ENCODE peak calls at places on chromosomes 11 and 22, in seven cellular contexts. One of them, this sample, is unnamed.

GRCh38 chr11:48029686-48030279 is 49.4 kb downstream of the PTPRJ start:
- DNase-seq in SK-N-SH: peak; percentile 47
- DNase-seq in GM12891: no peak
- DNase-seq in K562: no peak
- DNase-seq in H1: no peak
- DNase-seq in HepG2: no peak
- DNase-seq in GM12878: no peak
- DNase-seq in this sample: no peak

GRCh38 chr11:69984457-69985261 is 93.5 kb upstream of the ANO1 start:
- DNase-seq in SK-N-SH: no peak
- DNase-seq in GM12891: no peak
- DNase-seq in K562: no peak
- DNase-seq in H1: no peak
- DNase-seq in HepG2: no peak
- DNase-seq in GM12878: no peak
- DNase-seq in this sample: no peak

GRCh38 chr22:41603873-41604332 is 14.3 kb upstream of the PMM1 start:
- DNase-seq in SK-N-SH: no peak
- DNase-seq in GM12891: peak; percentile 54
- DNase-seq in K562: peak; percentile 89
- DNase-seq in H1: no peak
- DNase-seq in HepG2: no peak
- DNase-seq in GM12878: peak; percentile 91
- DNase-seq in this sample: peak; percentile 47

GRCh38 chr11:120819003-120819402 is 204.9 kb upstream of the TBCEL start:
- DNase-seq in SK-N-SH: no peak
- DNase-seq in GM12891: no peak
- DNase-seq in K562: no peak
- DNase-seq in H1: no peak
- DNase-seq in HepG2: peak; percentile 14
- DNase-seq in GM12878: no peak
- DNase-seq in this sample: no peak

GRCh38 chr22:32325416-32325801 is 32.3 kb upstream of the RFPL3 start:
- DNase-seq in SK-N-SH: peak; percentile 78
- DNase-seq in GM12891: no peak
- DNase-seq in K562: peak; percentile 12
- DNase-seq in H1: no peak
- DNase-seq in HepG2: no peak
- DNase-seq in GM12878: no peak
- DNase-seq in this sample: no peak

GRCh38 chr11:105609832-105610781 is at the start of gene GRIA4:
- DNase-seq in SK-N-SH: peak; percentile 79
- DNase-seq in GM12891: no peak
- DNase-seq in K562: no peak
- DNase-seq in H1: no peak
- DNase-seq in HepG2: no peak
- DNase-seq in GM12878: no peak
- DNase-seq in this sample: no peak

GRCh38 chr22:46652081-46652929 is 32.1 kb downstream of the GRAMD4 start:
- DNase-seq in SK-N-SH: no peak
- DNase-seq in GM12891: no peak
- DNase-seq in K562: peak; percentile 66
- DNase-seq in H1: no peak
- DNase-seq in HepG2: peak; percentile 91
- DNase-seq in GM12878: no peak
- DNase-seq in this sample: no peak

GRCh38 chr22:48825802-48826520 is 1001.7 kb downstream of the BRD1 start:
- DNase-seq in SK-N-SH: no peak
- DNase-seq in GM12891: no peak
- DNase-seq in K562: no peak
- DNase-seq in H1: no peak
- DNase-seq in HepG2: no peak
- DNase-seq in GM12878: no peak
- DNase-seq in this sample: no peak

DNA sequence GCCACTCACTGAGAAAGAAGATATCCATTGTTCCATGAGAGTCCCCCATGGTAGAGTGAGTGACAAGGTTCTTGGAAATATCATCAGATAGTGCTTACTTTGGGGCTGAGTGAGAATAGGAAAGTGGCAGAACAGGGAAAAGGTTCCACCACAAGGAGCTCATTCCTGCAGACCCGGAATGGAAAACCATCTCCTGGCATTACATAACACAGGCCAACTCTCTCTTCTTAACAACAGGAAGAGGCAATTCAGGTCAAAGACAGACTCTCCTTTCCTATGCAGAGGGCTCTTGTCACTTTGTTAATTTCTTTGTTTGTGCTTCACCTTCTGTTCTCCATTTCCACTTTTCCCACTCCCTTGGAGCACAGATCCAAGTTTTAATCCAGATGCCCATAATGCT is 259.7 kb downstream of the KIRREL3 start:
- DNase-seq in SK-N-SH: no peak
- DNase-seq in GM12891: no peak
- DNase-seq in K562: no peak
- DNase-seq in H1: no peak
- DNase-seq in HepG2: no peak
- DNase-seq in GM12878: no peak
- DNase-seq in this sample: no peak
- TF ChIP-seq TAF1 in SK-N-SH: no peak
- TF ChIP-seq TAF1 in GM12891: no peak
- TF ChIP-seq TAF1 in K562: no peak
- TF ChIP-seq TAF1 in H1: no peak
- TF ChIP-seq TAF1 in HepG2: no peak
- TF ChIP-seq TAF1 in GM12878: no peak
- TF ChIP-seq TAF1 in this sample: no peak

GRCh38 chr11:106986261-106986660 is 32.0 kb downstream of the GUCY1A2 start:
- DNase-seq in SK-N-SH: no peak
- DNase-seq in GM12891: no peak
- DNase-seq in K562: no peak
- DNase-seq in H1: no peak
- DNase-seq in HepG2: no peak
- DNase-seq in GM12878: no peak
- DNase-seq in this sample: no peak
- TF ChIP-seq TAF1 in SK-N-SH: no peak
- TF ChIP-seq TAF1 in GM12891: no peak
- TF ChIP-seq TAF1 in K562: no peak
- TF ChIP-seq TAF1 in H1: no peak
- TF ChIP-seq TAF1 in HepG2: no peak
- TF ChIP-seq TAF1 in GM12878: no peak
- TF ChIP-seq TAF1 in this sample: no peak

DNA sequence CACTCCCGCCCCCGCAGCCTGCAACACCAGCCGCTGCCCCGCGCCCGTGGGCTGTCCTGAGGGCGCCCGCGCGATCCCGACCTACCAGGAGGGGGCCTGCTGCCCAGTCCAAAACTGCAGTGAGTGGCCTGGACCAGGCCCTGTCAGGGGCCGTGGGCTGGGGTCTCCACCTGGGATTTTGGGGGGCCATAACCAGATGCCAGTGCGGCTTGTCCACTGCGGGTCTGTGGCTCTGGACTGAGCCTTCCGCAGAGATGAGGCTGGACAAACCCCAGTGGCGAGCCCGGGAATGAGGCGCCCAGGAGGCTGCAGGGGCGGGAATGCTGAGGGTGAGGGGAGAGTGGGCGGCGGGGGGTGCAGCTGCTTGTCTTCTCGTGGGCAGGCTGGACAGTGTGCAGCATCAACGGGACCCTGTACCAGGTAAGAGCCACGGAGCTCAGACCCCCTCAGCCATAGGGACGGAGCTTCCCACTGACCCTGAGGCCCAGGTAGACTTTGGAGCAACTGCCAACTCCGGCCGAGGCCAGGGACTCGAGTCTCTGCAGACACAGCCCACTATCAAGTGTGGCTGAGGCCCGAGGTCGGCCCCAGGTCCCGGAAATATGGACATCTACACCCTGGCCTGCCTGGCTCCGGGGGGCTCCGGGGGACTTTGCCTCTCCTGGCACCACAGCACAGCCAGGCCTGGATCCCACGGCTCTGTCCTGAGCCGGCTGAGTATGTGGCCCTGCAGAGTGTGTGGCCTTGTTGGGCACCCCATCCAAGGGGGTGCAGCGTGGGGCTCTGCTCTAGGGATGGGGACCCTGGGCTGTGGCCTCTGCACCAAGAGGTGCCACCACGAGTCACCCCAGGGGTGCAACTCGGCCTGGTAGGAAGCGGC is 24.7 kb upstream of the MUC5B start:
- DNase-seq in SK-N-SH: peak; percentile 34
- DNase-seq in GM12891: no peak
- DNase-seq in K562: no peak
- DNase-seq in H1: no peak
- DNase-seq in HepG2: no peak
- DNase-seq in GM12878: no peak
- DNase-seq in this sample: peak; percentile 7
- TF ChIP-seq TAF1 in SK-N-SH: no peak
- TF ChIP-seq TAF1 in GM12891: no peak
- TF ChIP-seq TAF1 in K562: no peak
- TF ChIP-seq TAF1 in H1: no peak
- TF ChIP-seq TAF1 in HepG2: no peak
- TF ChIP-seq TAF1 in GM12878: no peak
- TF ChIP-seq TAF1 in this sample: no peak

DNA sequence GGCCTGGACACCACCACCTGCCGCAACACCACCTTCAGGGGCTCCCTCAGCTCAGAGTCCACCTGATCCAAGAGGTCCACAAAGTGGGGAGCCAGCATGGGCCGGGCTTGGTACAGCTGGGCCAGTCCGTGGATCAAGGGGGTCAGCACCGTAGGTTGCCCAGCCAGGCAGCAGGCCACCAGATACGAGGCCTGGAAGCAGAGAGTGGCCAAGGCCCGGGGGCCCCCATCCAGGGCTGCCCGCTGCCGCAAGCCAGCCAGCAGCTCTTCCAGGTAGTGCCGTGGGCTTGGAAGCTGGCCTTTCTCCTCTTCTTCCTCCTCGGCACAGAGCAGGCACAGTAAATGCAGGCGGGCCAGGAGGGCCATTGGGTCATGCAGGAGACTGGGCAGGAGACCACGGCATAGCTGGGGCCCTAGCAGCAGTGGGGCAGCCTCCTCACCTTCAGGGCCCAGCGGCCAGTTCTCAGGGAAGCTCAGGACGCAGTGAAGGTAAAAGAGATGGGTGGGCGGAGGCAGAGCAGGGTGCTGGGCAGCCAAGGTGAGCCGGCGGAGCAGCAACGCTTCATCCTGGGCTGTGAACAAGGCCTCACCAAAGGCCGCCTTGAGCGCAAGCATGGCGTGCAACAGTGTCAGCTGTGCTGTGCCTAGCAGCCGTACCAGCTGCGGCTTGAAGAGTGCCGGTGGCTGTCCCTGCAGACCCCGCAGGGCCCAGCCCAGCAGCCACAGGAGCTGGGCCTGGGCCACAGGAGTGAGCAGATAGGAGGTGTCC is 1.7 kb downstream of the AP5B1 start:
- DNase-seq in SK-N-SH: peak; percentile 24
- DNase-seq in GM12891: no peak
- DNase-seq in K562: no peak
- DNase-seq in H1: no peak
- DNase-seq in HepG2: no peak
- DNase-seq in GM12878: no peak
- DNase-seq in this sample: no peak
- TF ChIP-seq TAF1 in SK-N-SH: no peak
- TF ChIP-seq TAF1 in GM12891: no peak
- TF ChIP-seq TAF1 in K562: no peak
- TF ChIP-seq TAF1 in H1: no peak
- TF ChIP-seq TAF1 in HepG2: no peak
- TF ChIP-seq TAF1 in GM12878: no peak
- TF ChIP-seq TAF1 in this sample: no peak

DNA sequence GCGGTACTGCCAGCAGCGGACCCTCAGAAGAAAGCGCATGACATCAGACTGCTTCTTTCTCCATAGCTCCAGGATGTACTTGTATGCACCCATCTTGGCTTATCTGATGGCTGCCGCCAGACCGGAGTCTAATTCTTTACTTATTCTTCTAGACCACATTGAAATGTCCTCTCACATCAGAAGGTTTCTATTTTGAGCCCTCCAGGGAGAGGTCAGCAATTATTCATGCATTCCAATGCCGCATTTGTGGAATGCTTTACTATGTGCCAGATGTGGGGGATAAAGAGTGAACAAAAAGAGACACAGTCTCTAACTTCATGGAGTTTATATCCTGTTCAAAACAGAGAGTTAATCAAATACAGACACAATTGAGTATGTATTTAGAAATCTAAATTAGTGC is 230.1 kb downstream of the MIAT start:
- DNase-seq in SK-N-SH: no peak
- DNase-seq in GM12891: no peak
- DNase-seq in K562: no peak
- DNase-seq in H1: no peak
- DNase-seq in HepG2: no peak
- DNase-seq in GM12878: no peak
- DNase-seq in this sample: no peak
- TF ChIP-seq TAF1 in SK-N-SH: no peak
- TF ChIP-seq TAF1 in GM12891: no peak
- TF ChIP-seq TAF1 in K562: no peak
- TF ChIP-seq TAF1 in H1: no peak
- TF ChIP-seq TAF1 in HepG2: no peak
- TF ChIP-seq TAF1 in GM12878: no peak
- TF ChIP-seq TAF1 in this sample: no peak

GRCh38 chr11:112425121-112425520 is 164.5 kb upstream of the PLET1 start:
- DNase-seq in SK-N-SH: no peak
- DNase-seq in GM12891: no peak
- DNase-seq in K562: no peak
- DNase-seq in H1: no peak
- DNase-seq in HepG2: no peak
- DNase-seq in GM12878: no peak
- DNase-seq in this sample: no peak
- TF ChIP-seq TAF1 in SK-N-SH: no peak
- TF ChIP-seq TAF1 in GM12891: no peak
- TF ChIP-seq TAF1 in K562: no peak
- TF ChIP-seq TAF1 in H1: no peak
- TF ChIP-seq TAF1 in HepG2: no peak
- TF ChIP-seq TAF1 in GM12878: no peak
- TF ChIP-seq TAF1 in this sample: no peak

GRCh38 chr11:123272565-123272964 is 77.5 kb upstream of the CLMP start:
- DNase-seq in SK-N-SH: no peak
- DNase-seq in GM12891: no peak
- DNase-seq in K562: no peak
- DNase-seq in H1: no peak
- DNase-seq in HepG2: no peak
- DNase-seq in GM12878: no peak
- DNase-seq in this sample: no peak
- TF ChIP-seq TAF1 in SK-N-SH: no peak
- TF ChIP-seq TAF1 in GM12891: no peak
- TF ChIP-seq TAF1 in K562: no peak
- TF ChIP-seq TAF1 in H1: no peak
- TF ChIP-seq TAF1 in HepG2: no peak
- TF ChIP-seq TAF1 in GM12878: no peak
- TF ChIP-seq TAF1 in this sample: no peak

DNA sequence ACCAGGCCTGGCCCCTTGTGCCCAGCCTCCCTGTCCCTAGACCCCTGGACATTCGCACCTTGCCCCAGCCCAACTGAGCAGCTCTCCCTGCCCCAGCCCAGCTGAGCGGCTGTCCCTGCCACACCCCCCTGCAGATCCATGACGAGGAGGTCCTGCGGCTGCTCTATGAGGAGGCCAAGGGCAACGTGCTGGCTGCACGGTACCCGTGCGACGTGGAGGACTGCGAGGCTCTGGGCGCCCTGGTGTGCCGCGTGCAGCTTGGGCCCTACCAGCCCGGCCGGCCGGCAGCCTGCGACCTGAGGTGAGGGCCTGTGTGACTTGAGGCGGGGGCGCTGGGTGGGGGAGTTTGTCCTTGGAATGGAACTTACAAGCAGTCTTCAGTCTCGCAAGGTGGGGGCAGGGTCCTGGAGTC is 7.7 kb downstream of the FRMD8 start:
- DNase-seq in SK-N-SH: no peak
- DNase-seq in GM12891: no peak
- DNase-seq in K562: no peak
- DNase-seq in H1: no peak
- DNase-seq in HepG2: no peak
- DNase-seq in GM12878: no peak
- DNase-seq in this sample: no peak
- TF ChIP-seq TAF1 in SK-N-SH: no peak
- TF ChIP-seq TAF1 in GM12891: no peak
- TF ChIP-seq TAF1 in K562: no peak
- TF ChIP-seq TAF1 in H1: no peak
- TF ChIP-seq TAF1 in HepG2: no peak
- TF ChIP-seq TAF1 in GM12878: no peak
- TF ChIP-seq TAF1 in this sample: no peak